ENCODE peak calls at places on chromosomes 3 and 15, in six cellular contexts. One of them, this sample, is unnamed.

GRCh38 chr3:122415762-122416654 is at the start of gene WDR5B:
- DNase-seq in activated naive CD8-positive, alpha-beta T cell treated with anti-CD3 and anti-CD28 coated beads, Interleukin-2, amount 50 U/mL, for 24 hours: peak
- DNase-seq in GM03348: peak
- DNase-seq in uterus: peak
- DNase-seq in hippocampal formation: no peak
- DNase-seq in non-pigmented ciliary epithelial cell: peak
- DNase-seq in this sample: peak

GRCh38 chr3:68787227-68787626 is 145.1 kb downstream of the TAFA4 start:
- DNase-seq in activated naive CD8-positive, alpha-beta T cell treated with anti-CD3 and anti-CD28 coated beads, Interleukin-2, amount 50 U/mL, for 24 hours: no peak
- DNase-seq in GM03348: no peak
- DNase-seq in uterus: no peak
- DNase-seq in hippocampal formation: no peak
- DNase-seq in non-pigmented ciliary epithelial cell: no peak
- DNase-seq in this sample: no peak

GRCh38 chr15:98927990-98928389 is 79.6 kb downstream of the PGPEP1L start:
- DNase-seq in activated naive CD8-positive, alpha-beta T cell treated with anti-CD3 and anti-CD28 coated beads, Interleukin-2, amount 50 U/mL, for 24 hours: no peak
- DNase-seq in GM03348: no peak
- DNase-seq in uterus: no peak
- DNase-seq in hippocampal formation: no peak
- DNase-seq in non-pigmented ciliary epithelial cell: no peak
- DNase-seq in this sample: no peak

GRCh38 chr15:71357357-71357756 is 242.1 kb downstream of the THSD4 start:
- DNase-seq in activated naive CD8-positive, alpha-beta T cell treated with anti-CD3 and anti-CD28 coated beads, Interleukin-2, amount 50 U/mL, for 24 hours: no peak
- DNase-seq in GM03348: no peak
- DNase-seq in uterus: peak
- DNase-seq in hippocampal formation: no peak
- DNase-seq in non-pigmented ciliary epithelial cell: no peak
- DNase-seq in this sample: no peak

GRCh38 chr3:183306798-183307671 is 54.0 kb downstream of the B3GNT5 start:
- DNase-seq in activated naive CD8-positive, alpha-beta T cell treated with anti-CD3 and anti-CD28 coated beads, Interleukin-2, amount 50 U/mL, for 24 hours: peak
- DNase-seq in GM03348: peak
- DNase-seq in uterus: peak
- DNase-seq in hippocampal formation: peak
- DNase-seq in non-pigmented ciliary epithelial cell: peak
- DNase-seq in this sample: peak

GRCh38 chr3:117234321-117234720 is 524.7 kb downstream of the TUSC7 start:
- DNase-seq in activated naive CD8-positive, alpha-beta T cell treated with anti-CD3 and anti-CD28 coated beads, Interleukin-2, amount 50 U/mL, for 24 hours: no peak
- DNase-seq in GM03348: no peak
- DNase-seq in uterus: no peak
- DNase-seq in hippocampal formation: no peak
- DNase-seq in non-pigmented ciliary epithelial cell: no peak
- DNase-seq in this sample: no peak

GRCh38 chr3:141708367-141708766 is 29.7 kb upstream of the RNF7 start:
- DNase-seq in activated naive CD8-positive, alpha-beta T cell treated with anti-CD3 and anti-CD28 coated beads, Interleukin-2, amount 50 U/mL, for 24 hours: no peak
- DNase-seq in GM03348: no peak
- DNase-seq in uterus: no peak
- DNase-seq in hippocampal formation: no peak
- DNase-seq in non-pigmented ciliary epithelial cell: no peak
- DNase-seq in this sample: no peak

GRCh38 chr3:58973796-58974195 is 76.0 kb downstream of the CFAP20DC start:
- DNase-seq in activated naive CD8-positive, alpha-beta T cell treated with anti-CD3 and anti-CD28 coated beads, Interleukin-2, amount 50 U/mL, for 24 hours: no peak
- DNase-seq in GM03348: no peak
- DNase-seq in uterus: no peak
- DNase-seq in hippocampal formation: no peak
- DNase-seq in non-pigmented ciliary epithelial cell: no peak
- DNase-seq in this sample: no peak

GRCh38 chr15:82536409-82537350 is 3.6 kb downstream of the RPS17 start:
- DNase-seq in activated naive CD8-positive, alpha-beta T cell treated with anti-CD3 and anti-CD28 coated beads, Interleukin-2, amount 50 U/mL, for 24 hours: no peak
- DNase-seq in GM03348: no peak
- DNase-seq in uterus: no peak
- DNase-seq in hippocampal formation: no peak
- DNase-seq in non-pigmented ciliary epithelial cell: no peak
- DNase-seq in this sample: no peak

GRCh38 chr15:84142888-84143337 is 92.7 kb upstream of the GOLGA6L4 start:
- DNase-seq in activated naive CD8-positive, alpha-beta T cell treated with anti-CD3 and anti-CD28 coated beads, Interleukin-2, amount 50 U/mL, for 24 hours: peak
- DNase-seq in GM03348: peak
- DNase-seq in uterus: peak
- DNase-seq in hippocampal formation: peak
- DNase-seq in non-pigmented ciliary epithelial cell: peak
- DNase-seq in this sample: peak

GRCh38 chr3:151091685-151092352 is 6.4 kb downstream of the MED12L start:
- DNase-seq in activated naive CD8-positive, alpha-beta T cell treated with anti-CD3 and anti-CD28 coated beads, Interleukin-2, amount 50 U/mL, for 24 hours: no peak
- DNase-seq in GM03348: peak
- DNase-seq in uterus: no peak
- DNase-seq in hippocampal formation: no peak
- DNase-seq in non-pigmented ciliary epithelial cell: no peak
- DNase-seq in this sample: no peak

GRCh38 chr3:24763421-24763820 is 268.8 kb upstream of the THRB start:
- DNase-seq in activated naive CD8-positive, alpha-beta T cell treated with anti-CD3 and anti-CD28 coated beads, Interleukin-2, amount 50 U/mL, for 24 hours: no peak
- DNase-seq in GM03348: no peak
- DNase-seq in uterus: no peak
- DNase-seq in hippocampal formation: no peak
- DNase-seq in non-pigmented ciliary epithelial cell: no peak
- DNase-seq in this sample: peak

GRCh38 chr3:100563228-100563627 is 46.2 kb upstream of the ADGRG7 start:
- DNase-seq in activated naive CD8-positive, alpha-beta T cell treated with anti-CD3 and anti-CD28 coated beads, Interleukin-2, amount 50 U/mL, for 24 hours: no peak
- DNase-seq in GM03348: no peak
- DNase-seq in uterus: no peak
- DNase-seq in hippocampal formation: no peak
- DNase-seq in non-pigmented ciliary epithelial cell: no peak
- DNase-seq in this sample: no peak

GRCh38 chr3:17473761-17474160 is 268.7 kb downstream of the TBC1D5 start:
- DNase-seq in activated naive CD8-positive, alpha-beta T cell treated with anti-CD3 and anti-CD28 coated beads, Interleukin-2, amount 50 U/mL, for 24 hours: no peak
- DNase-seq in GM03348: peak
- DNase-seq in uterus: no peak
- DNase-seq in hippocampal formation: no peak
- DNase-seq in non-pigmented ciliary epithelial cell: no peak
- DNase-seq in this sample: no peak

GRCh38 chr3:66800941-66801545 is 197.1 kb upstream of the KBTBD8 start:
- DNase-seq in activated naive CD8-positive, alpha-beta T cell treated with anti-CD3 and anti-CD28 coated beads, Interleukin-2, amount 50 U/mL, for 24 hours: no peak
- DNase-seq in GM03348: no peak
- DNase-seq in uterus: no peak
- DNase-seq in hippocampal formation: no peak
- DNase-seq in non-pigmented ciliary epithelial cell: no peak
- DNase-seq in this sample: no peak

GRCh38 chr3:53097887-53098286 is 32.3 kb downstream of the RFT1 start:
- DNase-seq in activated naive CD8-positive, alpha-beta T cell treated with anti-CD3 and anti-CD28 coated beads, Interleukin-2, amount 50 U/mL, for 24 hours: no peak
- DNase-seq in GM03348: no peak
- DNase-seq in uterus: no peak
- DNase-seq in hippocampal formation: no peak
- DNase-seq in non-pigmented ciliary epithelial cell: no peak
- DNase-seq in this sample: no peak

GRCh38 chr15:36175781-36176211 is 403.6 kb upstream of the CDIN1 start:
- DNase-seq in activated naive CD8-positive, alpha-beta T cell treated with anti-CD3 and anti-CD28 coated beads, Interleukin-2, amount 50 U/mL, for 24 hours: no peak
- DNase-seq in GM03348: no peak
- DNase-seq in uterus: no peak
- DNase-seq in hippocampal formation: peak
- DNase-seq in non-pigmented ciliary epithelial cell: no peak
- DNase-seq in this sample: no peak

GRCh38 chr3:149541091-149541491 is 66.6 kb downstream of the TM4SF4 start:
- DNase-seq in activated naive CD8-positive, alpha-beta T cell treated with anti-CD3 and anti-CD28 coated beads, Interleukin-2, amount 50 U/mL, for 24 hours: no peak
- DNase-seq in GM03348: no peak
- DNase-seq in uterus: no peak
- DNase-seq in hippocampal formation: no peak
- DNase-seq in non-pigmented ciliary epithelial cell: no peak
- DNase-seq in this sample: no peak

GRCh38 chr15:62153228-62153627 is 11.9 kb downstream of the C2CD4B start:
- DNase-seq in activated naive CD8-positive, alpha-beta T cell treated with anti-CD3 and anti-CD28 coated beads, Interleukin-2, amount 50 U/mL, for 24 hours: no peak
- DNase-seq in GM03348: no peak
- DNase-seq in uterus: no peak
- DNase-seq in hippocampal formation: no peak
- DNase-seq in non-pigmented ciliary epithelial cell: no peak
- DNase-seq in this sample: no peak

GRCh38 chr15:42704492-42704926 is 32.4 kb downstream of the CDAN1 start:
- DNase-seq in activated naive CD8-positive, alpha-beta T cell treated with anti-CD3 and anti-CD28 coated beads, Interleukin-2, amount 50 U/mL, for 24 hours: peak
- DNase-seq in GM03348: peak
- DNase-seq in uterus: peak
- DNase-seq in hippocampal formation: peak
- DNase-seq in non-pigmented ciliary epithelial cell: peak
- DNase-seq in this sample: peak

GRCh38 chr15:62962101-62962995 is 80.2 kb upstream of the TPM1 start:
- DNase-seq in activated naive CD8-positive, alpha-beta T cell treated with anti-CD3 and anti-CD28 coated beads, Interleukin-2, amount 50 U/mL, for 24 hours: no peak
- DNase-seq in GM03348: no peak
- DNase-seq in uterus: no peak
- DNase-seq in hippocampal formation: no peak
- DNase-seq in non-pigmented ciliary epithelial cell: no peak
- DNase-seq in this sample: no peak

GRCh38 chr15:58228708-58229107 is 90.5 kb downstream of the AQP9 start:
- DNase-seq in activated naive CD8-positive, alpha-beta T cell treated with anti-CD3 and anti-CD28 coated beads, Interleukin-2, amount 50 U/mL, for 24 hours: no peak
- DNase-seq in GM03348: peak
- DNase-seq in uterus: no peak
- DNase-seq in hippocampal formation: no peak
- DNase-seq in non-pigmented ciliary epithelial cell: no peak
- DNase-seq in this sample: peak

GRCh38 chr15:62248277-62248974 is 83.3 kb upstream of the C2CD4B start:
- DNase-seq in activated naive CD8-positive, alpha-beta T cell treated with anti-CD3 and anti-CD28 coated beads, Interleukin-2, amount 50 U/mL, for 24 hours: no peak
- DNase-seq in GM03348: no peak
- DNase-seq in uterus: no peak
- DNase-seq in hippocampal formation: no peak
- DNase-seq in non-pigmented ciliary epithelial cell: no peak
- DNase-seq in this sample: peak

GRCh38 chr3:135989247-135989646 is 23.7 kb downstream of the PPP2R3A start:
- DNase-seq in activated naive CD8-positive, alpha-beta T cell treated with anti-CD3 and anti-CD28 coated beads, Interleukin-2, amount 50 U/mL, for 24 hours: no peak
- DNase-seq in GM03348: peak
- DNase-seq in uterus: no peak
- DNase-seq in hippocampal formation: no peak
- DNase-seq in non-pigmented ciliary epithelial cell: no peak
- DNase-seq in this sample: no peak

GRCh38 chr15:92576597-92577200 is 78.9 kb downstream of the FAM174B start:
- DNase-seq in activated naive CD8-positive, alpha-beta T cell treated with anti-CD3 and anti-CD28 coated beads, Interleukin-2, amount 50 U/mL, for 24 hours: no peak
- DNase-seq in GM03348: no peak
- DNase-seq in uterus: no peak
- DNase-seq in hippocampal formation: no peak
- DNase-seq in non-pigmented ciliary epithelial cell: no peak
- DNase-seq in this sample: no peak

GRCh38 chr3:15380980-15381890 is 46.1 kb downstream of the METTL6 start:
- DNase-seq in activated naive CD8-positive, alpha-beta T cell treated with anti-CD3 and anti-CD28 coated beads, Interleukin-2, amount 50 U/mL, for 24 hours: no peak
- DNase-seq in GM03348: no peak
- DNase-seq in uterus: no peak
- DNase-seq in hippocampal formation: no peak
- DNase-seq in non-pigmented ciliary epithelial cell: no peak
- DNase-seq in this sample: no peak

GRCh38 chr3:49007771-49008528 is 759 bp downstream of the WDR6 start:
- DNase-seq in activated naive CD8-positive, alpha-beta T cell treated with anti-CD3 and anti-CD28 coated beads, Interleukin-2, amount 50 U/mL, for 24 hours: peak
- DNase-seq in GM03348: peak
- DNase-seq in uterus: peak
- DNase-seq in hippocampal formation: peak
- DNase-seq in non-pigmented ciliary epithelial cell: no peak
- DNase-seq in this sample: no peak

GRCh38 chr3:123778991-123779622 is 105.0 kb downstream of the MYLK start:
- DNase-seq in activated naive CD8-positive, alpha-beta T cell treated with anti-CD3 and anti-CD28 coated beads, Interleukin-2, amount 50 U/mL, for 24 hours: no peak
- DNase-seq in GM03348: no peak
- DNase-seq in uterus: peak
- DNase-seq in hippocampal formation: peak
- DNase-seq in non-pigmented ciliary epithelial cell: no peak
- DNase-seq in this sample: no peak